ENCODE peak calls at places on chromosomes 13 and 19, in four cellular contexts. A, V, W and B are unnamed samples.

GRCh38 chr13:33649212-33649917 is 168.6 kb upstream of the RFC3 start:
- DNase-seq in V (no peak), W (no peak), A (peak), B (no peak)

GRCh38 chr13:31807090-31807541 is 67.8 kb downstream of the RXFP2 start:
- DNase-seq in W (no peak), A (no peak), V (no peak), B (no peak)

GRCh38 chr13:80988752-80989151 is 647.8 kb upstream of the SPRY2 start:
- DNase-seq in A (no peak), V (no peak), W (no peak), B (no peak)

GRCh38 chr13:33775339-33776108 is 42.4 kb upstream of the RFC3 start:
- DNase-seq in V (no peak), W (no peak), A (no peak), B (no peak)

GRCh38 chr13:111460548-111461444 is 140.4 kb downstream of the TEX29 start:
- DNase-seq in W (no peak), A (peak), V (peak), B (peak)

GRCh38 chr13:27556109-27556508 is 64.2 kb downstream of the LNX2 start:
- DNase-seq in W (no peak), A (no peak), V (no peak), B (no peak)

GRCh38 chr19:12676928-12677327 is 4.8 kb downstream of the DHPS start:
- DNase-seq in W (no peak), V (no peak), A (no peak), B (no peak)

GRCh38 chr13:78827471-78827870 is 168.5 kb upstream of the OBI1 start:
- DNase-seq in V (no peak), A (no peak), W (no peak), B (no peak)

GRCh38 chr19:4971424-4971793 is 2.5 kb downstream of the KDM4B start:
- DNase-seq in V (peak), A (peak), W (no peak), B (peak)

GRCh38 chr13:24727731-24728601 is 36.0 kb upstream of the RNF17 start:
- DNase-seq in V (peak), W (peak), A (peak), B (peak)

GRCh38 chr19:50427997-50428425 is 4.7 kb upstream of the MYBPC2 start:
- DNase-seq in V (peak), A (no peak), W (no peak), B (no peak)

GRCh38 chr13:26584713-26585112 is 27.2 kb downstream of the WASF3 start:
- DNase-seq in A (no peak), V (no peak), W (no peak), B (no peak)

GRCh38 chr19:12838182-12838890 is at the start of gene MAST1:
- DNase-seq in A (no peak), V (peak), W (no peak), B (peak)

GRCh38 chr19:55452381-55453325 is 8.8 kb downstream of the ISOC2 start:
- DNase-seq in W (no peak), V (peak), A (peak), B (peak)

GRCh38 chr19:2765376-2765775 is 17.7 kb downstream of the SGTA start:
- DNase-seq in W (no peak), A (no peak), V (no peak), B (no peak)

GRCh38 chr19:38528213-38528755 is 89.5 kb downstream of the MAP4K1 start:
- DNase-seq in A (no peak), W (no peak), V (no peak), B (no peak)

GRCh38 chr19:38528931-38529330 is 88.8 kb downstream of the MAP4K1 start:
- DNase-seq in V (no peak), W (no peak), A (no peak), B (no peak)

GRCh38 chr19:38531515-38531914 is 86.2 kb downstream of the MAP4K1 start:
- DNase-seq in V (no peak), W (no peak), A (no peak), B (no peak)

GRCh38 chr19:38527466-38528136 is 90.2 kb downstream of the MAP4K1 start:
- DNase-seq in V (peak), W (no peak), A (no peak), B (peak)

DNA sequence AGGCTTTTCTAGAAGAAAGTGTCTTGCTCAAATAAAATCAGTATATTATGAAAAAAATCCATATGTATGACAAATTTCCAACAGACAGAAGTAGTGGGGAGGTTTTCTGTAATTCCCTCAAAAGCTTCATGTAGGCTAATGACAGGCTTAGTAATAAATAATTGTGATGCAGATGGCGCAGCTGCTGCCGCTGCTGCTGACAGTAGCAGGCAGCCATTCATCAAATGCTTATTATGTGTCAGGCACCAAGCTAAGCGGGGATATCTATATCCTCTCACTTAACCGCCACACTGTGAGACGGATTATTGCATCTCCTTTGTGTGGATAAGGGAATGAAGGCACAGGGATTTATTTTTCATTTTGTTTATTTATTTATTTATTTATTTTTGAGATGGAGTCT is 88.1 kb downstream of the MAP4K1 start:
- DNase-seq in V (no peak), A (no peak), W (no peak), B (no peak)
- TF ChIP-seq CBFB in V (no peak), A (no peak), W (no peak), B (no peak)

GRCh38 chr19:31049431-31049830 is 299.8 kb downstream of the TSHZ3 start:
- DNase-seq in W (no peak), V (no peak), A (no peak), B (no peak)
- TF ChIP-seq CBFB in W (no peak), V (no peak), A (no peak), B (no peak)

DNA sequence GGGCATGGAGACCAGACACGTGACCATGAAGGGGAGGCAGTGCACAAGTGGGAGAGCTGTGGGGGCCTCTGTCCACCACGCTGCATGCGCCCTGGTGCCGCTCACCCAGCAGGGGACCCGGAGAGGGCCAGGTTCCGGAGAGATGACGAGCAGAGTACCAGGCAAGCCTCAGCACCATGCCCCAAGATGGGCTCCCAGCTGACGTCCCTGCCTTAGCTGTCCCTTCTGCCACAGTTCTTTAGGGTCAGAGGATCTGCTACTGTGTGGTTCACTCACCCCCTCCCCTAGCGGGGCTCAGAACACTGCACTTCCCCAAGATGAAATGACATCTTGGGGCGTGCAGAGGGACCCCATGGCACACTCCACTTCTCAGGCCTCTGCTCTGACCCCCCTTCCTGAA is 9.6 kb upstream of the PRKD2 start:
- DNase-seq in V (no peak), A (no peak), W (no peak), B (no peak)
- TF ChIP-seq CBFB in V (no peak), A (no peak), W (no peak), B (no peak)

GRCh38 chr13:48816696-48817095 is 159.0 kb upstream of the FNDC3A start:
- DNase-seq in V (no peak), A (no peak), W (no peak), B (no peak)
- TF ChIP-seq CBFB in V (no peak), A (no peak), W (no peak), B (no peak)

GRCh38 chr19:10517361-10517759 is at the start of gene S1PR5:
- DNase-seq in V (peak), A (no peak), W (no peak), B (peak)
- TF ChIP-seq CBFB in V (no peak), A (no peak), W (no peak), B (no peak)

DNA sequence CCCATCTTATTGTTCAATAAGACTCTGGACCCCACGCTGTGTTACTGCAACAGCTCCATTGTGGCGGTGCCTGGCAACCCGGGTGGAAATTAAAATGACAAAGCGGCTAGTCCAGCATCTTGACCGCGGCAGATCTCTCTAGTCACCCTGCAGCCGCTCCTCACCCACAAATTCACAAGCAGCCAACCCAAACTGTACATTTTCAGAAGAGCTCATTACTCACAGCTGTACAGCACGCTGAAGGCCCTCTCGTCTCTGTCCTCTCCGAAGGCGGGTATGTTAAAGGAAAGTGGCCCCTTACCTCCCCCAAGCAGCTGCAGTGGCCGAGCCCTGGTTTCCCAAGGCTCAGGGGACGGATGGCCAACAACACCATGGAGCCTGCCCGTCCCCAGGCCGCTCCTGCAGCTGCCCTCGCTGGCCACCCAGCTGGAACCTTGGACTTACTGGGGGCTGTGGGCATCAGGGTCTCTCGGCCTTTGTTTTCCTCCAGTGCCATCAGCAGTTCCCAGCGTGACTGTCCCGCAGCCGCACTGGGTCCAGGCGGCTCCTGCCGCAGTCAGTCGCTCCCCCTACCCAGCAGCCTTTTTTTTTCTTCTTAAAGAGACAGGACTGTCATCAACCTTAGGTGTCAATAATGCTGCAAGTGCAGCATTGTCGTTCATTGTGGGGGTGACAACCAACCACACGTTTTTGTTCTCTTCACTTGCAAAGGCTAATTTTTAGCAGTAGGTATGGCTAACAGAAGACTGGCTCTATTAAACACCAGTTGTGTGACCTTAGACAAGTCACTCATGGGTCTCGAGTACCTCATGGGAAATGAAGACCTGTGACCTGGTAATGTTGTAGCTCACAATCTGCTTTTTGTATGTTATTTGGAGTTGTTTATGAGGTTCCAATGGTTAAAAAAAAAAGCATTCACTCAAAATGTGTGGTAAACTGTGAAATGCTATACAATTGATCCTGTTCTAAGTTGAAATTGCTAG is at the start of gene SACS:
- DNase-seq in W (no peak), A (no peak), V (peak), B (no peak)
- TF ChIP-seq CBFB in W (no peak), A (no peak), V (no peak), B (no peak)

GRCh38 chr19:459724-460511 is 915 bp downstream of the SHC2 start:
- DNase-seq in W (no peak), A (peak), V (peak), B (peak)

GRCh38 chr19:460877-461609 is at the start of gene SHC2:
- DNase-seq in A (no peak), W (no peak), V (no peak), B (peak)

GRCh38 chr19:463483-464130 is 2.8 kb upstream of the SHC2 start:
- DNase-seq in W (no peak), V (no peak), A (no peak), B (no peak)

GRCh38 chr19:464146-464545 is 3.3 kb upstream of the SHC2 start:
- DNase-seq in V (no peak), A (no peak), W (no peak), B (no peak)

GRCh38 chr19:461664-462551 is 1.1 kb upstream of the SHC2 start:
- DNase-seq in A (peak), V (peak), W (no peak), B (peak)
- TF ChIP-seq CBFB in A (peak), V (no peak), W (no peak), B (no peak)

GRCh38 chr19:42480335-42481095 is 37.8 kb upstream of the CXCL17 start:
- DNase-seq in W (no peak), A (peak), V (no peak), B (no peak)
- TF ChIP-seq CBFB in W (no peak), A (peak), V (no peak), B (no peak)